ENCODE peak calls at places on chromosome 4, in six cellular contexts. L is LNCaP clone FGC, B is fibroblast of lung, E is uterus, X is AG09309, R is thoracic aorta. H is an unnamed sample.

GRCh38 chr4:142875117-142875516 is 29.0 kb upstream of the INPP4B start:
- DNase-seq in L (no peak), B (no peak), E (no peak), X (no peak), R (no peak), H (no peak)

GRCh38 chr4:30386266-30386895 is 333.8 kb upstream of the PCDH7 start:
- DNase-seq in L (no peak), B (peak), E (no peak), X (no peak), R (no peak), H (no peak)

GRCh38 chr4:74463123-74463522 is 18.2 kb downstream of the AREG start:
- DNase-seq in L (no peak), B (no peak), E (no peak), X (no peak), R (no peak), H (no peak)

GRCh38 chr4:62204136-62204535 is 1004.0 kb downstream of the ADGRL3 start:
- DNase-seq in L (no peak), B (no peak), E (no peak), X (no peak), R (no peak), H (no peak)

GRCh38 chr4:7590205-7590604 is 155.5 kb upstream of the PSAPL1 start:
- DNase-seq in L (no peak), B (peak), E (no peak), X (no peak), R (no peak), H (no peak)

GRCh38 chr4:139563515-139563914 is 7.5 kb upstream of the SETD7 start:
- DNase-seq in L (no peak), B (peak), E (no peak), X (no peak), R (no peak), H (no peak)

GRCh38 chr4:183504930-183505555 is at the start of gene ING2:
- DNase-seq in L (no peak), B (no peak), E (no peak), X (no peak), R (no peak), H (no peak)

GRCh38 chr4:36283912-36284465 is 2.6 kb downstream of the DTHD1 start:
- DNase-seq in L (no peak), B (no peak), E (no peak), X (no peak), R (no peak), H (no peak)

DNA sequence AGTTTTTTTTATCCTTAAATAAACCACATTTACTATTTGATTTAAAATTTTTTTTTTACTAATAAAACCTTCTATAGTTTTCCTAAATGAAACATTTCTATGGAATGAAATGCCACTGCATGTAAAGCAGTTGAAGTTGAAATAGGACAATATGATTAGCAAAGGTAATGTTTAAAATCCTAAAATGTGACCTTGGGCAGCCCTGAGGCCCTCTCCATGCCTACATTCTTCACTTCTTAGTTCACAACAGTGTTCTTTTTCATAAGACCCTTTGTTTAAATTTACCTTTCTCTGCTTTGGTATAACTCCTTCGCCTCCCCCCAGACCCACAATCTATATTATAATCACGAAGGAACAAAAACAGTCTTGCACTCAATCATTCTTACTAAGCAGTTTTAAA is 124.4 kb upstream of the NAP1L5 start:
- DNase-seq in L (no peak), B (no peak), E (no peak), X (no peak), R (no peak), H (no peak)
- H3K4me3 ChIP-seq in L (peak), B (peak), E (peak), X (no peak), R (peak), H (peak)

DNA sequence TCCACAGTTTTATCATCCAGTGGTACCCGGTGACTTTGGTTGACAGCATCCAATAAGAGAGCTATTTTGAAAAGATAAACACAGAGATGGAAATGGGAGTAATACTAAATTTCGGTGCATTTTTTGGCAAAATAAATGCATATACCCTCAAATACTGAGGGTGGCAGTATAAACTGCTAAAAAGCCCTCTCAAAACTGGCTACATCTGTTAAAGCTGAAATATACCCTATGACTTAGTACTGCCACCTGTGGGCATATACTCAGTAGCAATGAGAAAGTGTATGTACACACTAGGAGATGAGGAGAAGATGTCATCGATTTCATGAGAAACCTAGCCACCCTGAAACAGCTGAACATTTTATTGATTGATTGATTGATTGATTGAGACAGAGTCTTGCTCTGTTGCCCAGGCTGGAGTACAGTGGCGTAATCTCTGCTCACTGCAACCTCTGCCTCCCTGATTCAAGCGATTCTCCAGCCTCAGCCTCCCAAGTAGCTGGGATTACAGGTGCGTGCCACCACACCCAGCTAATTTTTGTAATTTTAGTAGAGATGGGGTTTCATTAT is 12.2 kb upstream of the TMEM128 start:
- DNase-seq in L (no peak), B (peak), E (no peak), X (peak), R (no peak), H (no peak)
- TF ChIP-seq CTCF in L (peak), B (peak), E (peak), X (peak), R (no peak), H (peak)

GRCh38 chr4:88823058-88823919 is 125.7 kb upstream of the NAP1L5 start:
- DNase-seq in L (peak), B (peak), E (peak), X (peak), R (peak), H (peak)
- H3K4me3 ChIP-seq in L (peak), B (peak), E (peak), X (peak), R (peak), H (peak)

DNA sequence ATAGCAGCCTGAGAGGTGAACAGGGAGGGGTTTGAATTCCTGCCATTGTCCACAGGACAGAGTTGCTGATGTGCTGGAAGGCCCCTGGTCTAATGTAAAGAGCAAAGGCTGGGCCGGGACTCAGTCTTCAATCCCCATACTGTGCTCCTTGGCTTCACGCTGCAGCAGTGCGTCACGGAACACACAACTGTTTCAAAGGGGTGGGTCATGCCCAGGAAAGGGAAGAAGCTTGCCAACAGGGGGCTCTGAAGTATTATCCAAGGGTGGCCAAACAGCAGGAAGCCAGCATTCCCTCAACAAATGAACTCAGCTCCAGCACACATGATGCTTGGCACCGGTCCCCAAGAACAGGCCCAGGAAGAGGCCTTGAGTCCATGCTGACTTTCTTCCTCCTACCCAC is 122.5 kb downstream of the NFKB1 start:
- DNase-seq in L (no peak), B (peak), E (no peak), X (no peak), R (no peak), H (no peak)
- TF ChIP-seq CTCF in L (no peak), B (peak), E (no peak), X (peak), R (no peak), H (peak)

GRCh38 chr4:987689-988513 is 1.1 kb downstream of the IDUA start:
- DNase-seq in L (no peak), B (no peak), E (no peak), X (no peak), R (no peak), H (no peak)
- H3K4me3 ChIP-seq in L (peak), B (peak), E (peak), X (peak), R (peak), H (peak)

DNA sequence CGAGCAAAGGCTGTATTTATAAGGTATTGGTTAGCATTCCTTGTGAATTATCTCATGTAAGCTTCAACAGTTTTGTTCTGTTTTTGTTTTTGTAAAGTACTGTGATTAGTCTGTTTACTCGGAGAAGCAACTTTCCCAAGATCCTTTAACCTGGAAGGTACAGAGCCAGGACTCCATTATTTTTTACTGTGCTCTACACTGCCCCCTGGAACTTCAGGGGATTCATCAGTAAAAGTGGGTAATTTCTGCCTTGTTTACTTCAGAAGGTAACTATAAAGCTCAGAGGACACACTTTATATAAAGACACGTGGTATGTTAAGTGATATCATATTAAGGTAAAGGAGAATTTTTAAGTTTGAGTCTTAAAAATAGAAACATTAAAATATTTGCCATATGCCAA is 124.9 kb downstream of the IQCM start:
- DNase-seq in L (no peak), B (no peak), E (no peak), X (no peak), R (no peak), H (no peak)
- TF ChIP-seq CTCF in L (no peak), B (peak), E (no peak), X (no peak), R (no peak), H (peak)

GRCh38 chr4:98758182-98758581 is 99.8 kb upstream of the TSPAN5 start:
- DNase-seq in L (no peak), B (no peak), E (no peak), X (no peak), R (no peak), H (no peak)
- H3K4me3 ChIP-seq in L (no peak), B (no peak), E (no peak), X (no peak), R (no peak), H (no peak)

GRCh38 chr4:20028694-20029093 is 223.0 kb upstream of the SLIT2 start:
- DNase-seq in L (no peak), B (peak), E (no peak), X (no peak), R (no peak), H (peak)
- TF ChIP-seq CTCF in L (no peak), B (no peak), E (no peak), X (no peak), R (no peak), H (no peak)

DNA sequence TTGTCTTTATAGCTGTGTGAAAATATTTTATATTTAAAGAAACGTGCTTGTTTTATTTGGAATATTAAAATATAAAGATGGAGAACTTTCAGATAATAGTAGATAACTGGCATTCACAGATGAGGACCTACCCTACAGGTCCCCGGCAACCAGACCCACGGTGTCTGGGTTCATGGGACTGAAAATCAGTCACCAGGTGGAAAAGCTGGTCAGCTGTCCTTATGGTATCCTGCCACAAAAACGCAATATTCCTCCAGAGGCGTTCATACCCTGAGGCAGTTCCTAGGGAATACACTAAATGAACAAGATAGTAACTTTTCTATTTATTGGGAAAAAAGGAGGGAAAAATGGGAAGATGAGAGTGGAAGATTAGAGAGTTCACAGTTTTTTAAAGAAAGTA is 1.2 kb downstream of the TLR6 start:
- DNase-seq in L (no peak), B (no peak), E (no peak), X (no peak), R (no peak), H (no peak)
- H3K4me3 ChIP-seq in L (no peak), B (no peak), E (no peak), X (no peak), R (peak), H (no peak)

H was measured in epithelial cell of proximal tubule.